ENCODE peak calls at places on chromosomes 6 and 20, in six cellular contexts. H is AG20443, F is NCI-H1105 treated with DMSO at 0.1 percent for 48 hours, P is left lung, W is DMS153, Y is NCI-H345. X is an unnamed sample.

GRCh38 chr6:148874698-148875293 is 128.0 kb downstream of the UST start:
- DNase-seq in H (peak; percentile 60), F (peak; percentile 88), P (no peak), W (peak; percentile 30), Y (peak; percentile 81), X (no peak)

GRCh38 chr20:37397076-37397953 is 51.4 kb downstream of the SRC start:
- DNase-seq in H (no peak), F (no peak), P (no peak), W (no peak), Y (no peak), X (no peak)

GRCh38 chr6:29146154-29146553 is 24.6 kb upstream of the OR2J2 start:
- DNase-seq in H (no peak), F (no peak), P (no peak), W (no peak), Y (no peak), X (no peak)

GRCh38 chr20:39623584-39624234 is 661.6 kb downstream of the DHX35 start:
- DNase-seq in H (no peak), F (no peak), P (no peak), W (no peak), Y (no peak), X (no peak)

GRCh38 chr6:139325686-139326085 is 33.9 kb upstream of the TXLNB start:
- DNase-seq in H (no peak), F (no peak), P (no peak), W (no peak), Y (no peak), X (no peak)

GRCh38 chr6:169415179-169415578 is 161.5 kb upstream of the THBS2 start:
- DNase-seq in H (no peak), F (no peak), P (no peak), W (no peak), Y (no peak), X (no peak)

GRCh38 chr6:5778317-5778857 is 228.3 kb downstream of the NRN1 start:
- DNase-seq in H (no peak), F (no peak), P (no peak), W (no peak), Y (no peak), X (no peak)

GRCh38 chr20:37758332-37758731 is 64.5 kb downstream of the CTNNBL1 start:
- DNase-seq in H (peak; percentile 16), F (no peak), P (no peak), W (no peak), Y (no peak), X (no peak)

GRCh38 chr6:16684896-16685554 is 76.2 kb downstream of the ATXN1 start:
- DNase-seq in H (peak; percentile 38), F (no peak), P (no peak), W (no peak), Y (no peak), X (no peak)

GRCh38 chr6:136501514-136501913 is 48.7 kb downstream of the MAP7 start:
- DNase-seq in H (no peak), F (no peak), P (no peak), W (no peak), Y (no peak), X (no peak)

GRCh38 chr6:38997128-38997761 is 51.3 kb upstream of the GLP1R start:
- DNase-seq in H (peak; percentile 13), F (peak; percentile 29), P (no peak), W (peak; percentile 3), Y (peak; percentile 8), X (no peak)

GRCh38 chr6:33380272-33380981 is 11.2 kb upstream of the KIFC1 start:
- DNase-seq in H (no peak), F (no peak), P (no peak), W (no peak), Y (no peak), X (no peak)

GRCh38 chr20:60055740-60056139 is 97.5 kb downstream of the CDH26 start:
- DNase-seq in H (no peak), F (no peak), P (peak; percentile 78), W (no peak), Y (no peak), X (no peak)

X was measured in cerebellar nuclear complex.